ENCODE peak calls at places on chromosomes 11 and 22, in eight cellular contexts. D, A, Y, M, C, X, G and I are unnamed samples.

GRCh38 chr11:108496643-108497256 is 1.4 kb downstream of the POGLUT3 start:
- DNase-seq in D (no peak), A (no peak), Y (no peak), M (peak), C (no peak), X (no peak), G (no peak), I (no peak)

GRCh38 chr22:46115388-46115678 is 35.0 kb upstream of the PPARA start:
- DNase-seq in D (no peak), A (no peak), Y (no peak), M (no peak), C (no peak), X (no peak), G (no peak), I (no peak)

GRCh38 chr11:69919659-69920499 is 100.7 kb upstream of the FGF3 start:
- DNase-seq in D (no peak), A (peak), Y (no peak), M (no peak), C (no peak), X (no peak), G (no peak), I (peak)

GRCh38 chr11:130738618-130739017 is 177.7 kb downstream of the SNX19 start:
- DNase-seq in D (no peak), A (no peak), Y (no peak), M (no peak), C (no peak), X (peak), G (peak), I (no peak)

GRCh38 chr22:37212174-37212906 is at the start of gene SSTR3:
- DNase-seq in D (no peak), A (peak), Y (peak), M (no peak), C (no peak), X (no peak), G (no peak), I (peak)

GRCh38 chr11:95925011-95925410 is 1.1 kb upstream of the MTMR2 start:
- DNase-seq in D (no peak), A (no peak), Y (no peak), M (peak), C (no peak), X (no peak), G (no peak), I (no peak)

GRCh38 chr11:120675171-120675570 is 163.6 kb downstream of the GRIK4 start:
- DNase-seq in D (no peak), A (no peak), Y (no peak), M (no peak), C (no peak), X (no peak), G (no peak), I (no peak)

GRCh38 chr11:27205269-27205668 is 157.7 kb downstream of the CCDC34 start:
- DNase-seq in D (no peak), A (no peak), Y (no peak), M (no peak), C (no peak), X (no peak), G (no peak), I (no peak)

GRCh38 chr11:116879789-116880402 is 42.5 kb upstream of the APOA1 start:
- DNase-seq in D (no peak), A (no peak), Y (no peak), M (peak), C (peak), X (no peak), G (peak), I (no peak)

GRCh38 chr11:10246991-10247390 is 47.0 kb downstream of the SBF2 start:
- DNase-seq in D (no peak), A (no peak), Y (no peak), M (no peak), C (no peak), X (no peak), G (no peak), I (no peak)
- TF ChIP-seq CTCF in D (no peak), A (no peak), Y (no peak), M (no peak), C (no peak), X (no peak), G (no peak), I (no peak)

DNA sequence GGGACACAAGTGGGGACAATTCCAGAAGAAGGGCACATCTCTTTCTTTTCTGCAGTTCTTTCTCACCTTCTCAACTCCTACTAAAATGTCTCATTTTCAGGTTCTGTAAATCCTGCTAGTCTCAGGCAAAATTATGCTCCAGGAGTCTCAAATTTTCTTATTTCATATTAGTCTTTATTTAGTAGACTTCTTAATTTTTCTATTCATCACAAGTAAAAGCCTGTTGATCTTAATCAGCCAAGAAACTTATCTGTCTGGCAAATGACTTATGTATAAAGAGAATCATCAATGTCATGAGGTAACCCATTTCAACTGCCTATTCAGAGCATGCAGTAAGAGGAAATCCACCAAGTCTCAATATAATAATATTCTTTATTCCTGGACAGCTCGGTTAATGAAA is at the start of gene MS4A2:
- DNase-seq in D (no peak), A (no peak), Y (no peak), M (no peak), C (no peak), X (no peak), G (no peak), I (no peak)
- H3K4me3 ChIP-seq in D (no peak), A (no peak), Y (no peak), M (no peak), C (no peak), X (no peak), G (no peak), I (no peak)

GRCh38 chr11:65100674-65101350 is 4.8 kb downstream of the VPS51 start:
- DNase-seq in D (no peak), A (no peak), Y (no peak), M (no peak), C (no peak), X (no peak), G (no peak), I (no peak)
- TF ChIP-seq CTCF in D (no peak), A (no peak), Y (no peak), M (peak), C (no peak), X (peak), G (peak), I (no peak)

DNA sequence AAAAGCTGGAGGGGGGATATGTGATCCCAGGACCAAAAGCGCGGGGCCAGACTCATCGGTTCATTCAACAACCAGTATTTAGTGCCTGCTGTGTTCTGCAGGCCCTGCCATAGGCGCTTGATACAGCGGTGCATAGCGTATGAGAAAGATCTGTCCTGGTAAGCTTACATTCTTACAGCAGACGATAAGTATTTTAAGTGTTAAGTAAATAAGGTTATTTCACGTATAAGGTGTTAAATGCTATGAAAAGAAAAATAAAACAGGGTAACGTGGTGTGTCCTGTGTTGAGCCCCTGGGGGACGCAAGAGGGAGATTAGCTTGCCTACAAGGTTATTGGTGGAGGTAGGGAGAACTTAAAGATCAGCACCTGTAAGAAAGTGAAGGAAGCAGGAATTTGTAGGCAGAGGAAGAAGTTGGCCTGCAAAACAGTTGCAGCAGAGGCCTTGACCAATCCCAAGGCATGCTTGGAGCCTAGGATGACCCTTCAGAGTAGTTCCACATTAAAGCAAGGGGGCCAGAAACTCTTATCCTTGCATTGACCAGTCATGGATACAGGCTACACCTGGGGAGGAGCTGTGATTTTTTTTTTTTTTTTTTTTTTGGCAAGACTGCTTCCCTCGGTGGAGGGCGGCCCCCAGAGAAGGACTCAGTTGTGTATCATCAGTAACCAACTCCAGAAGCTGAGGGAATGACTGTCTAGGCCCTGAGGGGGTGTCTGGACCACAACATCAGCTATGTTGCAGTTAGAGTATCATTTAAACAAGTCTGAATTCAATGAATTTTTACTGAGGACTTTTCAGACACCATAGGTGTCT is 499 bp upstream of the LIPT2 start:
- DNase-seq in D (no peak), A (no peak), Y (no peak), M (no peak), C (no peak), X (no peak), G (peak), I (no peak)
- H3K4me3 ChIP-seq in D (peak), A (peak), Y (peak), M (peak), C (peak), X (peak), G (peak), I (peak)

GRCh38 chr22:25779890-25780289 is 37.9 kb downstream of the MYO18B start:
- DNase-seq in D (no peak), A (no peak), Y (no peak), M (no peak), C (no peak), X (no peak), G (no peak), I (no peak)

GRCh38 chr22:25777411-25777810 is 35.4 kb downstream of the MYO18B start:
- DNase-seq in D (no peak), A (no peak), Y (no peak), M (no peak), C (no peak), X (no peak), G (no peak), I (no peak)

GRCh38 chr22:25779426-25779825 is 37.4 kb downstream of the MYO18B start:
- DNase-seq in D (no peak), A (no peak), Y (no peak), M (no peak), C (no peak), X (no peak), G (no peak), I (no peak)

GRCh38 chr22:25775501-25775900 is 33.5 kb downstream of the MYO18B start:
- DNase-seq in D (no peak), A (no peak), Y (no peak), M (no peak), C (no peak), X (no peak), G (peak), I (no peak)

GRCh38 chr22:25777870-25778269 is 35.9 kb downstream of the MYO18B start:
- DNase-seq in D (no peak), A (no peak), Y (peak), M (peak), C (no peak), X (no peak), G (peak), I (no peak)
- TF ChIP-seq CTCF in D (no peak), A (no peak), Y (no peak), M (peak), C (peak), X (peak), G (peak), I (no peak)

GRCh38 chr11:68010058-68011041 is at the start of gene ALDH3B1:
- DNase-seq in D (no peak), A (peak), Y (peak), M (peak), C (peak), X (no peak), G (peak), I (peak)
- H3K4me3 ChIP-seq in D (no peak), A (peak), Y (peak), M (peak), C (peak), X (peak), G (peak), I (peak)

DNA sequence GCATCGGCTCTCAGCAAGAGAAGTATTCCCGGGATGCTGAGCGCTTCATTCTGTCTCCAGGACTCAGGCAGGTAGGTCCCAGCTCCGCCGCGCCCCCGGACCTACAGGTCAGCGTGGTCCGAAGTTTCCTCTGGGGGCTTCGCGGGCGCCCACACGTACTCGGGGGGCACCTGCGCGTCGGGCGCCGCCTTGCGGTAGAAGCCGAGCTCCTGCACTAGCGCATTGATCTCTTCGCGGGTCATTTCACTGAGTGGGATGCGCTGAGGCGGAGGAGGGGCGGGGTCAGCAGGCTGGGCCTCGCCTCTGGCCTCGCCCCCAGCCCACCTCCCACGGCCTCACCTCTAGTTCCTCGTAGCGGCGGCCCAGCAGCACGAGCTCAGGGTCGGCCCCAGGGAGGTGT is 2.5 kb downstream of the SELENOM start:
- DNase-seq in D (no peak), A (no peak), Y (peak), M (no peak), C (peak), X (no peak), G (no peak), I (peak)
- TF ChIP-seq CTCF in D (no peak), A (no peak), Y (peak), M (no peak), C (peak), X (peak), G (peak), I (peak)

DNA sequence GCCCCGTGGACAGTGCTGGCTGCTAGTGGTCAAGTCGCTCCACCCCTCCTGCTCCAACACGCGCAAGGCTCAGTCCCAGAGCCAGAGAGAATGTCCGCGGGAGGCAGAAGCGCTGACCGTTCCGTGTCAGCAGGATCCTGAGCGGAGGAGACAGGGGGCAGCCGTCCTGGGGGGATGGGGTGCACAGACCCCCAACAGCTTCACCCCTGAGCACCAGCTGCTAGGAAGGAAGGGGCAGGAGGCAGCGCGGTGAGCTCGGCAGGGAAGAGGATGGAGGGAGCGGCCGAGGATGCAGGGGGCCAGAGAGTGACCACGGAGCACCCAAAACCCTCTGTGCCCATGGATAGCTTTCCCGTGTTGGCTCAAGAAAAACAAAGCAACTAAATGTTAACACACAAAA is 6.4 kb upstream of the TTLL8 start:
- DNase-seq in D (no peak), A (no peak), Y (no peak), M (no peak), C (no peak), X (no peak), G (no peak), I (no peak)
- H3K4me3 ChIP-seq in D (no peak), A (no peak), Y (no peak), M (no peak), C (no peak), X (no peak), G (no peak), I (no peak)

GRCh38 chr11:132586801-132587200 is 945.5 kb downstream of the OPCML start:
- DNase-seq in D (no peak), A (no peak), Y (no peak), M (no peak), C (no peak), X (no peak), G (no peak), I (no peak)
- TF ChIP-seq CTCF in D (no peak), A (no peak), Y (no peak), M (no peak), C (no peak), X (no peak), G (no peak), I (no peak)